ENCODE peak calls at places on chromosomes 16 and 17, in nine cellular contexts. One of them, this sample, is unnamed.

GRCh38 chr17:63679214-63679613 is 20.7 kb downstream of the LIMD2 start:
- DNase-seq in mucosa of descending colon: no peak
- DNase-seq in activated CD8-positive, alpha-beta memory T cell treated with anti-CD3 and anti-CD28 coated beads, Interleukin-2, amount 50 U/mL, for 4 hours: no peak
- DNase-seq in kidney tubule cell: no peak
- DNase-seq in T-helper 2 cell: no peak
- DNase-seq in RKO: no peak
- DNase-seq in neural crest cell: no peak
- DNase-seq in GM19239: no peak
- DNase-seq in GM12892: no peak
- DNase-seq in this sample: no peak

GRCh38 chr16:67457611-67458010 is 23.3 kb downstream of the ATP6V0D1 start:
- DNase-seq in T-helper 2 cell: no peak
- DNase-seq in mucosa of descending colon: peak; percentile 27
- DNase-seq in GM19239: no peak
- DNase-seq in RKO: no peak
- DNase-seq in GM12892: no peak
- DNase-seq in kidney tubule cell: no peak
- DNase-seq in neural crest cell: no peak
- DNase-seq in activated CD8-positive, alpha-beta memory T cell treated with anti-CD3 and anti-CD28 coated beads, Interleukin-2, amount 50 U/mL, for 4 hours: no peak
- DNase-seq in this sample: peak; percentile 19

GRCh38 chr16:14500791-14501190 is 129.3 kb downstream of the PARN start:
- DNase-seq in mucosa of descending colon: no peak
- DNase-seq in GM19239: no peak
- DNase-seq in neural crest cell: no peak
- DNase-seq in activated CD8-positive, alpha-beta memory T cell treated with anti-CD3 and anti-CD28 coated beads, Interleukin-2, amount 50 U/mL, for 4 hours: no peak
- DNase-seq in GM12892: no peak
- DNase-seq in kidney tubule cell: no peak
- DNase-seq in T-helper 2 cell: no peak
- DNase-seq in RKO: no peak
- DNase-seq in this sample: no peak

GRCh38 chr16:68839831-68840230 is 3.5 kb upstream of the TANGO6 start:
- DNase-seq in mucosa of descending colon: no peak
- DNase-seq in T-helper 2 cell: no peak
- DNase-seq in RKO: no peak
- DNase-seq in activated CD8-positive, alpha-beta memory T cell treated with anti-CD3 and anti-CD28 coated beads, Interleukin-2, amount 50 U/mL, for 4 hours: no peak
- DNase-seq in kidney tubule cell: no peak
- DNase-seq in GM12892: no peak
- DNase-seq in neural crest cell: no peak
- DNase-seq in GM19239: no peak
- DNase-seq in this sample: no peak

GRCh38 chr16:1723450-1724147 is 17.6 kb downstream of the MAPK8IP3 start:
- DNase-seq in GM19239: no peak
- DNase-seq in RKO: no peak
- DNase-seq in T-helper 2 cell: no peak
- DNase-seq in kidney tubule cell: peak; percentile 59
- DNase-seq in activated CD8-positive, alpha-beta memory T cell treated with anti-CD3 and anti-CD28 coated beads, Interleukin-2, amount 50 U/mL, for 4 hours: peak; percentile 40
- DNase-seq in neural crest cell: peak; percentile 51
- DNase-seq in mucosa of descending colon: no peak
- DNase-seq in GM12892: no peak
- DNase-seq in this sample: peak; percentile 35

GRCh38 chr16:4371481-4372314 is at the start of gene VASN:
- DNase-seq in T-helper 2 cell: peak; percentile 67
- DNase-seq in RKO: peak; percentile 56
- DNase-seq in activated CD8-positive, alpha-beta memory T cell treated with anti-CD3 and anti-CD28 coated beads, Interleukin-2, amount 50 U/mL, for 4 hours: peak; percentile 73
- DNase-seq in neural crest cell: peak; percentile 65
- DNase-seq in mucosa of descending colon: peak; percentile 84
- DNase-seq in kidney tubule cell: peak; percentile 77
- DNase-seq in GM12892: peak; percentile 96
- DNase-seq in GM19239: peak; percentile 90
- DNase-seq in this sample: peak; percentile 71

GRCh38 chr17:72421128-72422092 is 300.6 kb downstream of the SOX9 start:
- DNase-seq in GM12892: peak; percentile 59
- DNase-seq in neural crest cell: no peak
- DNase-seq in activated CD8-positive, alpha-beta memory T cell treated with anti-CD3 and anti-CD28 coated beads, Interleukin-2, amount 50 U/mL, for 4 hours: no peak
- DNase-seq in GM19239: peak; percentile 53
- DNase-seq in T-helper 2 cell: no peak
- DNase-seq in mucosa of descending colon: peak; percentile 70
- DNase-seq in kidney tubule cell: peak; percentile 99
- DNase-seq in RKO: peak; percentile 91
- DNase-seq in this sample: no peak

GRCh38 chr17:32774286-32775084 is 102.4 kb downstream of the MYO1D start:
- DNase-seq in GM19239: no peak
- DNase-seq in kidney tubule cell: no peak
- DNase-seq in GM12892: no peak
- DNase-seq in activated CD8-positive, alpha-beta memory T cell treated with anti-CD3 and anti-CD28 coated beads, Interleukin-2, amount 50 U/mL, for 4 hours: no peak
- DNase-seq in mucosa of descending colon: no peak
- DNase-seq in neural crest cell: no peak
- DNase-seq in T-helper 2 cell: no peak
- DNase-seq in RKO: no peak
- DNase-seq in this sample: no peak

GRCh38 chr16:35192993-35193392 is 1733.6 kb downstream of the TP53TG3F start:
- DNase-seq in GM12892: no peak
- DNase-seq in kidney tubule cell: no peak
- DNase-seq in mucosa of descending colon: no peak
- DNase-seq in activated CD8-positive, alpha-beta memory T cell treated with anti-CD3 and anti-CD28 coated beads, Interleukin-2, amount 50 U/mL, for 4 hours: no peak
- DNase-seq in T-helper 2 cell: no peak
- DNase-seq in GM19239: no peak
- DNase-seq in neural crest cell: no peak
- DNase-seq in RKO: no peak
- DNase-seq in this sample: no peak

GRCh38 chr17:45958994-45959665 is 39.9 kb upstream of the STH start:
- DNase-seq in GM19239: no peak
- DNase-seq in kidney tubule cell: no peak
- DNase-seq in T-helper 2 cell: no peak
- DNase-seq in GM12892: no peak
- DNase-seq in mucosa of descending colon: no peak
- DNase-seq in RKO: no peak
- DNase-seq in neural crest cell: no peak
- DNase-seq in activated CD8-positive, alpha-beta memory T cell treated with anti-CD3 and anti-CD28 coated beads, Interleukin-2, amount 50 U/mL, for 4 hours: no peak
- DNase-seq in this sample: no peak

GRCh38 chr16:14168146-14168545 is 97.0 kb downstream of the MRTFB start:
- DNase-seq in RKO: no peak
- DNase-seq in neural crest cell: no peak
- DNase-seq in GM12892: no peak
- DNase-seq in GM19239: no peak
- DNase-seq in mucosa of descending colon: no peak
- DNase-seq in kidney tubule cell: no peak
- DNase-seq in activated CD8-positive, alpha-beta memory T cell treated with anti-CD3 and anti-CD28 coated beads, Interleukin-2, amount 50 U/mL, for 4 hours: no peak
- DNase-seq in T-helper 2 cell: no peak
- DNase-seq in this sample: no peak

GRCh38 chr16:11546522-11547485 is 39.9 kb downstream of the LITAF start:
- DNase-seq in GM12892: no peak
- DNase-seq in RKO: no peak
- DNase-seq in kidney tubule cell: peak; percentile 11
- DNase-seq in activated CD8-positive, alpha-beta memory T cell treated with anti-CD3 and anti-CD28 coated beads, Interleukin-2, amount 50 U/mL, for 4 hours: no peak
- DNase-seq in GM19239: no peak
- DNase-seq in neural crest cell: no peak
- DNase-seq in mucosa of descending colon: no peak
- DNase-seq in T-helper 2 cell: no peak
- DNase-seq in this sample: no peak

GRCh38 chr17:15884731-15885130 is 60.2 kb upstream of the ADORA2B start:
- DNase-seq in neural crest cell: no peak
- DNase-seq in GM19239: no peak
- DNase-seq in activated CD8-positive, alpha-beta memory T cell treated with anti-CD3 and anti-CD28 coated beads, Interleukin-2, amount 50 U/mL, for 4 hours: no peak
- DNase-seq in RKO: no peak
- DNase-seq in mucosa of descending colon: no peak
- DNase-seq in T-helper 2 cell: no peak
- DNase-seq in kidney tubule cell: no peak
- DNase-seq in GM12892: no peak
- DNase-seq in this sample: no peak

GRCh38 chr17:6458416-6458950 is 14.2 kb downstream of the PIMREG start:
- DNase-seq in kidney tubule cell: no peak
- DNase-seq in neural crest cell: no peak
- DNase-seq in RKO: no peak
- DNase-seq in GM19239: no peak
- DNase-seq in activated CD8-positive, alpha-beta memory T cell treated with anti-CD3 and anti-CD28 coated beads, Interleukin-2, amount 50 U/mL, for 4 hours: no peak
- DNase-seq in mucosa of descending colon: no peak
- DNase-seq in GM12892: no peak
- DNase-seq in T-helper 2 cell: no peak
- DNase-seq in this sample: no peak

GRCh38 chr16:51429041-51429440 is 278.0 kb upstream of the SALL1 start:
- DNase-seq in kidney tubule cell: no peak
- DNase-seq in GM19239: no peak
- DNase-seq in neural crest cell: no peak
- DNase-seq in activated CD8-positive, alpha-beta memory T cell treated with anti-CD3 and anti-CD28 coated beads, Interleukin-2, amount 50 U/mL, for 4 hours: no peak
- DNase-seq in RKO: no peak
- DNase-seq in GM12892: no peak
- DNase-seq in mucosa of descending colon: no peak
- DNase-seq in T-helper 2 cell: no peak
- DNase-seq in this sample: no peak

GRCh38 chr16:29816694-29817441 is 916 bp downstream of the PAGR1 start:
- DNase-seq in RKO: peak; percentile 79
- DNase-seq in neural crest cell: peak; percentile 42
- DNase-seq in mucosa of descending colon: peak; percentile 82
- DNase-seq in T-helper 2 cell: no peak
- DNase-seq in GM19239: no peak
- DNase-seq in kidney tubule cell: peak; percentile 79
- DNase-seq in GM12892: peak; percentile 62
- DNase-seq in activated CD8-positive, alpha-beta memory T cell treated with anti-CD3 and anti-CD28 coated beads, Interleukin-2, amount 50 U/mL, for 4 hours: no peak
- DNase-seq in this sample: peak; percentile 54

GRCh38 chr17:74454197-74455024 is 12.0 kb upstream of the CD300A start:
- DNase-seq in T-helper 2 cell: no peak
- DNase-seq in kidney tubule cell: no peak
- DNase-seq in RKO: peak; percentile 88
- DNase-seq in GM19239: no peak
- DNase-seq in neural crest cell: peak; percentile 80
- DNase-seq in activated CD8-positive, alpha-beta memory T cell treated with anti-CD3 and anti-CD28 coated beads, Interleukin-2, amount 50 U/mL, for 4 hours: peak; percentile 68
- DNase-seq in mucosa of descending colon: peak; percentile 72
- DNase-seq in GM12892: no peak
- DNase-seq in this sample: no peak

GRCh38 chr17:27810211-27810901 is 10.0 kb upstream of the NOS2 start:
- DNase-seq in neural crest cell: no peak
- DNase-seq in kidney tubule cell: peak; percentile 2
- DNase-seq in T-helper 2 cell: no peak
- DNase-seq in GM12892: peak; percentile 35
- DNase-seq in GM19239: peak; percentile 46
- DNase-seq in mucosa of descending colon: no peak
- DNase-seq in activated CD8-positive, alpha-beta memory T cell treated with anti-CD3 and anti-CD28 coated beads, Interleukin-2, amount 50 U/mL, for 4 hours: no peak
- DNase-seq in RKO: no peak
- DNase-seq in this sample: no peak

GRCh38 chr16:10879681-10880589 is 2.9 kb downstream of the CIITA start:
- DNase-seq in GM19239: no peak
- DNase-seq in GM12892: no peak
- DNase-seq in mucosa of descending colon: no peak
- DNase-seq in neural crest cell: no peak
- DNase-seq in activated CD8-positive, alpha-beta memory T cell treated with anti-CD3 and anti-CD28 coated beads, Interleukin-2, amount 50 U/mL, for 4 hours: no peak
- DNase-seq in T-helper 2 cell: no peak
- DNase-seq in RKO: no peak
- DNase-seq in kidney tubule cell: no peak
- DNase-seq in this sample: no peak

GRCh38 chr16:84186685-84187437 is at the start of gene TAF1C:
- DNase-seq in neural crest cell: peak; percentile 92
- DNase-seq in RKO: peak; percentile 92
- DNase-seq in kidney tubule cell: peak; percentile 95
- DNase-seq in GM19239: peak; percentile 100
- DNase-seq in mucosa of descending colon: peak; percentile 94
- DNase-seq in T-helper 2 cell: peak; percentile 80
- DNase-seq in activated CD8-positive, alpha-beta memory T cell treated with anti-CD3 and anti-CD28 coated beads, Interleukin-2, amount 50 U/mL, for 4 hours: peak; percentile 91
- DNase-seq in GM12892: peak; percentile 99
- DNase-seq in this sample: peak; percentile 87

GRCh38 chr16:55242667-55243066 is 81.3 kb upstream of the IRX6 start:
- DNase-seq in T-helper 2 cell: no peak
- DNase-seq in activated CD8-positive, alpha-beta memory T cell treated with anti-CD3 and anti-CD28 coated beads, Interleukin-2, amount 50 U/mL, for 4 hours: no peak
- DNase-seq in kidney tubule cell: no peak
- DNase-seq in GM19239: no peak
- DNase-seq in neural crest cell: no peak
- DNase-seq in GM12892: no peak
- DNase-seq in RKO: no peak
- DNase-seq in mucosa of descending colon: no peak
- DNase-seq in this sample: no peak

GRCh38 chr16:3698941-3699340 is 18.4 kb downstream of the TRAP1 start:
- DNase-seq in kidney tubule cell: no peak
- DNase-seq in RKO: no peak
- DNase-seq in GM19239: no peak
- DNase-seq in activated CD8-positive, alpha-beta memory T cell treated with anti-CD3 and anti-CD28 coated beads, Interleukin-2, amount 50 U/mL, for 4 hours: no peak
- DNase-seq in mucosa of descending colon: no peak
- DNase-seq in T-helper 2 cell: no peak
- DNase-seq in GM12892: no peak
- DNase-seq in neural crest cell: no peak
- DNase-seq in this sample: no peak

GRCh38 chr17:75983501-75984181 is 4.6 kb downstream of the TEN1 start:
- DNase-seq in neural crest cell: no peak
- DNase-seq in mucosa of descending colon: no peak
- DNase-seq in GM19239: no peak
- DNase-seq in RKO: no peak
- DNase-seq in T-helper 2 cell: no peak
- DNase-seq in GM12892: no peak
- DNase-seq in kidney tubule cell: peak; percentile 77
- DNase-seq in activated CD8-positive, alpha-beta memory T cell treated with anti-CD3 and anti-CD28 coated beads, Interleukin-2, amount 50 U/mL, for 4 hours: no peak
- DNase-seq in this sample: no peak

GRCh38 chr16:26511463-26511862 is 555.3 kb upstream of the C16orf82 start:
- DNase-seq in RKO: no peak
- DNase-seq in neural crest cell: no peak
- DNase-seq in GM19239: no peak
- DNase-seq in activated CD8-positive, alpha-beta memory T cell treated with anti-CD3 and anti-CD28 coated beads, Interleukin-2, amount 50 U/mL, for 4 hours: no peak
- DNase-seq in GM12892: no peak
- DNase-seq in kidney tubule cell: no peak
- DNase-seq in mucosa of descending colon: no peak
- DNase-seq in T-helper 2 cell: no peak
- DNase-seq in this sample: no peak

GRCh38 chr16:89288577-89288844 is 71.0 kb downstream of the ZNF778 start:
- DNase-seq in mucosa of descending colon: no peak
- DNase-seq in kidney tubule cell: no peak
- DNase-seq in T-helper 2 cell: no peak
- DNase-seq in GM19239: no peak
- DNase-seq in GM12892: no peak
- DNase-seq in RKO: no peak
- DNase-seq in neural crest cell: no peak
- DNase-seq in activated CD8-positive, alpha-beta memory T cell treated with anti-CD3 and anti-CD28 coated beads, Interleukin-2, amount 50 U/mL, for 4 hours: no peak
- DNase-seq in this sample: no peak

GRCh38 chr17:12302711-12303110 is 282.0 kb downstream of the MAP2K4 start:
- DNase-seq in GM12892: no peak
- DNase-seq in RKO: no peak
- DNase-seq in T-helper 2 cell: no peak
- DNase-seq in GM19239: no peak
- DNase-seq in mucosa of descending colon: no peak
- DNase-seq in neural crest cell: no peak
- DNase-seq in activated CD8-positive, alpha-beta memory T cell treated with anti-CD3 and anti-CD28 coated beads, Interleukin-2, amount 50 U/mL, for 4 hours: no peak
- DNase-seq in kidney tubule cell: no peak
- DNase-seq in this sample: no peak

GRCh38 chr17:16477666-16478065 is 14.3 kb downstream of the LRRC75A start:
- DNase-seq in mucosa of descending colon: no peak
- DNase-seq in kidney tubule cell: no peak
- DNase-seq in GM12892: no peak
- DNase-seq in GM19239: no peak
- DNase-seq in activated CD8-positive, alpha-beta memory T cell treated with anti-CD3 and anti-CD28 coated beads, Interleukin-2, amount 50 U/mL, for 4 hours: no peak
- DNase-seq in T-helper 2 cell: no peak
- DNase-seq in RKO: no peak
- DNase-seq in neural crest cell: no peak
- DNase-seq in this sample: no peak

GRCh38 chr17:49193513-49194296 is 16.7 kb downstream of the GNGT2 start:
- DNase-seq in T-helper 2 cell: no peak
- DNase-seq in GM12892: no peak
- DNase-seq in RKO: no peak
- DNase-seq in neural crest cell: peak; percentile 21
- DNase-seq in kidney tubule cell: peak; percentile 99
- DNase-seq in GM19239: no peak
- DNase-seq in mucosa of descending colon: peak; percentile 55
- DNase-seq in activated CD8-positive, alpha-beta memory T cell treated with anti-CD3 and anti-CD28 coated beads, Interleukin-2, amount 50 U/mL, for 4 hours: no peak
- DNase-seq in this sample: no peak

GRCh38 chr16:8720080-8720966 is 45.9 kb downstream of the ABAT start:
- DNase-seq in RKO: no peak
- DNase-seq in GM12892: no peak
- DNase-seq in kidney tubule cell: peak; percentile 83
- DNase-seq in GM19239: no peak
- DNase-seq in neural crest cell: peak; percentile 73
- DNase-seq in T-helper 2 cell: no peak
- DNase-seq in activated CD8-positive, alpha-beta memory T cell treated with anti-CD3 and anti-CD28 coated beads, Interleukin-2, amount 50 U/mL, for 4 hours: no peak
- DNase-seq in mucosa of descending colon: no peak
- DNase-seq in this sample: no peak

GRCh38 chr17:7629939-7630571 is at the start of gene SHBG:
- DNase-seq in GM12892: no peak
- DNase-seq in T-helper 2 cell: no peak
- DNase-seq in kidney tubule cell: no peak
- DNase-seq in GM19239: no peak
- DNase-seq in mucosa of descending colon: no peak
- DNase-seq in RKO: no peak
- DNase-seq in neural crest cell: no peak
- DNase-seq in activated CD8-positive, alpha-beta memory T cell treated with anti-CD3 and anti-CD28 coated beads, Interleukin-2, amount 50 U/mL, for 4 hours: no peak
- DNase-seq in this sample: no peak

GRCh38 chr17:45246861-45247428 is 14.9 kb downstream of the SPATA32 start:
- DNase-seq in T-helper 2 cell: no peak
- DNase-seq in neural crest cell: peak; percentile 65
- DNase-seq in GM12892: no peak
- DNase-seq in mucosa of descending colon: peak; percentile 63
- DNase-seq in RKO: peak; percentile 33
- DNase-seq in activated CD8-positive, alpha-beta memory T cell treated with anti-CD3 and anti-CD28 coated beads, Interleukin-2, amount 50 U/mL, for 4 hours: no peak
- DNase-seq in kidney tubule cell: peak; percentile 20
- DNase-seq in GM19239: no peak
- DNase-seq in this sample: no peak